ENCODE peak calls at places on chromosome 9, in ten cellular contexts. S, D, L, P, Q, A, N, Z, W and I are unnamed samples.
A peak's percentile ranks its signal among the peaks of the same experiment; 100 is the strongest.

GRCh38 chr9:112755675-112756074 is 5.1 kb downstream of the SNX30 start:
- DNase-seq in L (no peak), D (no peak), P (no peak), A (no peak), W (no peak), N (peak; percentile 18), Q (no peak), S (no peak), Z (no peak), I (no peak)

GRCh38 chr9:109574061-109574882 is 76.2 kb upstream of the PTPN3 start:
- DNase-seq in D (no peak), N (peak; percentile 10), L (peak; percentile 52), W (peak; percentile 23), Z (peak; percentile 33), S (no peak), Q (no peak), A (peak; percentile 37), P (no peak), I (peak; percentile 23)

GRCh38 chr9:16726023-16726422 is 144.4 kb downstream of the BNC2 start:
- DNase-seq in P (no peak), N (no peak), S (no peak), D (no peak), Z (no peak), L (peak; percentile 83), Q (no peak), A (no peak), W (no peak), I (no peak)

GRCh38 chr9:70406446-70406862 is 8.0 kb downstream of the KLF9 start:
- DNase-seq in W (no peak), S (peak; percentile 33), Z (no peak), D (no peak), A (no peak), L (no peak), Q (peak; percentile 35), P (peak; percentile 19), N (no peak), I (no peak)

GRCh38 chr9:109115931-109116541 is 3.7 kb downstream of the TMEM245 start:
- DNase-seq in D (no peak), Q (no peak), L (no peak), A (no peak), Z (no peak), N (no peak), W (peak; percentile 39), S (no peak), P (no peak), I (peak; percentile 54)

GRCh38 chr9:113155911-113156559 is 5.2 kb downstream of the SLC31A2 start:
- DNase-seq in N (no peak), P (no peak), L (no peak), S (peak; percentile 26), D (no peak), A (no peak), Q (peak; percentile 23), W (no peak), Z (no peak), I (no peak)

GRCh38 chr9:133154097-133154989 is 9.4 kb downstream of the GBGT1 start:
- DNase-seq in W (no peak), Q (no peak), N (no peak), L (no peak), A (peak; percentile 67), P (no peak), S (no peak), D (peak; percentile 65), Z (no peak), I (no peak)

GRCh38 chr9:21994996-21995651 is 533 bp downstream of the CDKN2B-AS1 start:
- DNase-seq in W (peak; percentile 82), S (peak; percentile 87), Z (no peak), A (no peak), Q (peak; percentile 87), L (peak; percentile 69), D (peak; percentile 98), P (peak; percentile 68), N (no peak), I (peak; percentile 87)

GRCh38 chr9:112348993-112349333 is 15.5 kb upstream of the PTBP3 start:
- DNase-seq in P (no peak), A (no peak), N (no peak), W (no peak), Z (no peak), Q (no peak), S (no peak), D (no peak), L (no peak), I (no peak)

GRCh38 chr9:131518553-131518952 is 12.5 kb downstream of the UCK1 start:
- DNase-seq in Q (no peak), Z (no peak), S (no peak), W (no peak), N (no peak), L (no peak), A (no peak), P (no peak), D (no peak), I (no peak)

GRCh38 chr9:4865685-4866084 is 72.9 kb downstream of the RCL1 start:
- DNase-seq in L (no peak), D (no peak), N (no peak), A (peak; percentile 73), S (no peak), Q (no peak), W (no peak), Z (no peak), P (no peak), I (peak; percentile 54)

GRCh38 chr9:7241694-7242093 is 483.9 kb downstream of the KDM4C start:
- DNase-seq in Z (no peak), L (no peak), D (no peak), W (no peak), P (no peak), N (no peak), Q (no peak), S (peak; percentile 44), A (no peak), I (no peak)

GRCh38 chr9:79977510-79978197 is 405.9 kb downstream of the TLE4 start:
- DNase-seq in L (no peak), D (no peak), Q (no peak), Z (no peak), W (no peak), S (no peak), P (no peak), A (no peak), N (no peak), I (no peak)

GRCh38 chr9:134591573-134591981 is 50.0 kb upstream of the COL5A1 start:
- DNase-seq in Z (no peak), P (no peak), A (no peak), N (no peak), W (no peak), L (no peak), S (no peak), D (no peak), Q (no peak), I (no peak)

GRCh38 chr9:88312070-88312469 is 76.2 kb upstream of the SPIN1 start:
- DNase-seq in D (no peak), A (no peak), P (no peak), Q (no peak), S (no peak), N (no peak), L (no peak), W (no peak), Z (no peak), I (no peak)

GRCh38 chr9:32351845-32352244 is 32.6 kb upstream of the ACO1 start:
- DNase-seq in D (no peak), S (no peak), L (no peak), W (no peak), P (no peak), Z (no peak), A (peak; percentile 5), N (no peak), Q (no peak), I (peak; percentile 3)

GRCh38 chr9:91253488-91253887 is 108.2 kb downstream of the AUH start:
- DNase-seq in P (no peak), D (no peak), Z (no peak), Q (no peak), N (no peak), A (peak; percentile 54), W (no peak), L (no peak), S (no peak), I (peak; percentile 43)

GRCh38 chr9:16275795-16276624 is 594.5 kb downstream of the BNC2 start:
- DNase-seq in A (no peak), D (no peak), P (no peak), Q (no peak), S (no peak), W (no peak), N (no peak), L (no peak), Z (no peak), I (no peak)

DNA sequence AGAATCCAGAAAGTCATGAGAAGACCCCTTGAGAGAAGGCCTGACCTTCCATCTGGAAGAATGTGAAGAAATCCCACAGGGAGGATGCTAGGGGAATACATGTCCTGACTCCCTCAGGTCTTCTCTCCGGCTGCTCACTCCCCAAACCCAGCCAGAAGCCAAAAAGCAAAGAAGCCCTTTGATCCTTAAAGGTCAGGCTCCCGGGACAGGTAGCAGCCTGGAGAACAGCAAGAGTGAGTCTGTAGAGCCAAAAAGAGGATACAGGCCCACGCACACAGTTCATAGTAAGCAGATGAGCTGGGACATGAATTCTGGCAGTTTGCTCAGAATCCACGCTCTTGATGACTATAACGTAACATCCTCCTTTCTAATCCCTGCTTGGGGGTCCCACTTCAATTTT is 72.1 kb upstream of the SLC44A1 start:
- DNase-seq in W (no peak), Z (no peak), L (no peak), A (no peak), Q (no peak), N (no peak), P (no peak), S (no peak), D (no peak), I (no peak)
- TF ChIP-seq POLR2A in W (no peak), Z (no peak), L (no peak), A (no peak), Q (no peak), N (no peak), P (no peak), S (no peak), D (no peak), I (no peak)

GRCh38 chr9:128683340-128684064 is 5.5 kb upstream of the SET start:
- DNase-seq in S (peak; percentile 77), L (peak; percentile 16), P (no peak), W (peak; percentile 89), Z (peak; percentile 17), Q (peak; percentile 78), A (no peak), N (no peak), D (peak; percentile 92), I (no peak)
- TF ChIP-seq POLR2A in S (no peak), L (no peak), P (peak; percentile 61), W (no peak), Z (no peak), Q (no peak), A (no peak), N (no peak), D (no peak), I (no peak)

GRCh38 chr9:136249881-136250559 is 4.4 kb upstream of the QSOX2 start:
- DNase-seq in S (no peak), Z (no peak), A (no peak), L (no peak), N (no peak), W (no peak), Q (no peak), P (no peak), D (no peak), I (no peak)
- TF ChIP-seq POLR2A in S (no peak), Z (no peak), A (no peak), L (no peak), N (no peak), W (no peak), Q (no peak), P (no peak), D (no peak), I (no peak)

GRCh38 chr9:35161713-35162604 is at the start of gene UNC13B:
- DNase-seq in A (peak; percentile 95), P (peak; percentile 47), S (peak; percentile 97), Z (peak; percentile 82), L (peak; percentile 96), N (peak; percentile 94), Q (peak; percentile 92), D (peak; percentile 94), W (peak; percentile 97), I (peak; percentile 88)
- TF ChIP-seq POLR2A in A (peak; percentile 76), P (no peak), S (peak; percentile 94), Z (peak; percentile 52), L (peak; percentile 96), N (peak; percentile 91), Q (peak; percentile 87), D (no peak), W (peak; percentile 74), I (no peak)